ENCODE peak calls at places on chromosomes 12 and 14, in six cellular contexts. K is MCF 10A, Z is lung, I is uterus, W is cardiac fibroblast, V is tibial nerve. E is an unnamed sample.

GRCh38 chr12:256958-257357 is 5.7 kb downstream of the SLC6A13 start:
- DNase-seq in K (no peak), Z (no peak), I (no peak), W (no peak), V (no peak), E (no peak)

GRCh38 chr12:49093746-49094103 is 876 bp downstream of the DHH start:
- DNase-seq in K (no peak), Z (no peak), I (no peak), W (no peak), V (no peak), E (no peak)

GRCh38 chr14:51780741-51781140 is 79.7 kb upstream of the GNG2 start:
- DNase-seq in K (peak), Z (no peak), I (no peak), W (peak), V (no peak), E (no peak)

GRCh38 chr12:114018669-114019068 is 52.5 kb upstream of the RBM19 start:
- DNase-seq in K (peak), Z (no peak), I (no peak), W (no peak), V (no peak), E (no peak)

GRCh38 chr12:34394211-34395055 is 372.1 kb downstream of the ALG10 start:
- DNase-seq in K (no peak), Z (no peak), I (no peak), W (no peak), V (peak), E (peak)

GRCh38 chr14:71142375-71143038 is 235.2 kb downstream of the PCNX1 start:
- DNase-seq in K (peak), Z (no peak), I (no peak), W (peak), V (no peak), E (no peak)

GRCh38 chr12:129531004-129531403 is 372.8 kb downstream of the TMEM132D start:
- DNase-seq in K (peak), Z (no peak), I (no peak), W (no peak), V (no peak), E (peak)

GRCh38 chr14:29724991-29725390 is 202.7 kb downstream of the PRKD1 start:
- DNase-seq in K (peak), Z (peak), I (no peak), W (peak), V (no peak), E (no peak)

GRCh38 chr14:51621654-51622053 is 30.1 kb upstream of the FRMD6 start:
- DNase-seq in K (no peak), Z (no peak), I (no peak), W (no peak), V (no peak), E (no peak)

GRCh38 chr12:21788089-21788983 is 13.8 kb upstream of the KCNJ8 start:
- DNase-seq in K (no peak), Z (no peak), I (peak), W (no peak), V (no peak), E (no peak)

GRCh38 chr12:70365648-70366518 is at the start of gene KCNMB4:
- DNase-seq in K (peak), Z (peak), I (peak), W (peak), V (peak), E (no peak)

GRCh38 chr14:98226411-98226810 is 1045.6 kb downstream of the BCL11B start:
- DNase-seq in K (no peak), Z (no peak), I (no peak), W (no peak), V (no peak), E (no peak)

GRCh38 chr14:23936084-23936829 is 17.3 kb upstream of the DHRS4 start:
- DNase-seq in K (no peak), Z (no peak), I (no peak), W (no peak), V (no peak), E (no peak)

DNA sequence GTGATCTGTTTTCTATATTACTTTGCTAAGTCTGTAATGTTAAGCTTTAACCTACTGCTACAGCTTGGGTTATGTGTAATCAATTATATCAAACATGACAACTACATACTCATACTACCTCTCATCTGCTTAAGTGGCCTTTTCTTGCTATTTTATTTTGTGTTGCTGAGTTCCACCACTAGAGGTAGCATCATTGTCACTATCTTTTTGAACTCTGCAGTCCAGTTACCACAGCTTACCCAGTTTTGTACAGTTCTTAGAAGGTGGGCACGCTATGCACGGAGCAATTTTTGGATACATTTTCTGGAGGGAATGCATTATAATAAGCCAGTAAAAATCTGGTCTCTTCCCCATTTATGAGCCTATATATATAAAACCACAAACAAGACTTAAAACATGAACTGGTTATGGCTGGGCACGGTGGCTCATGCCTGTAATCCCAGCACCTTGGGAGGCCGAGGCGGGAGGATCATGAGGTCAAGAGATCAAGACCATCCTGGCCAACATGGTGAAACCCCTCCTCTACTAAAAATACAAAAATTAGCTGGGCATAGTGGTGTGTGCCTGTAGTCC is 48.5 kb downstream of the SAV1 start:
- DNase-seq in K (peak), Z (no peak), I (no peak), W (peak), V (no peak), E (no peak)
- TF ChIP-seq CTCF in K (peak), Z (peak), I (peak), W (peak), V (peak), E (no peak)

GRCh38 chr14:59634617-59635016 is 58.0 kb upstream of the CCDC175 start:
- DNase-seq in K (no peak), Z (no peak), I (no peak), W (no peak), V (no peak), E (no peak)

DNA sequence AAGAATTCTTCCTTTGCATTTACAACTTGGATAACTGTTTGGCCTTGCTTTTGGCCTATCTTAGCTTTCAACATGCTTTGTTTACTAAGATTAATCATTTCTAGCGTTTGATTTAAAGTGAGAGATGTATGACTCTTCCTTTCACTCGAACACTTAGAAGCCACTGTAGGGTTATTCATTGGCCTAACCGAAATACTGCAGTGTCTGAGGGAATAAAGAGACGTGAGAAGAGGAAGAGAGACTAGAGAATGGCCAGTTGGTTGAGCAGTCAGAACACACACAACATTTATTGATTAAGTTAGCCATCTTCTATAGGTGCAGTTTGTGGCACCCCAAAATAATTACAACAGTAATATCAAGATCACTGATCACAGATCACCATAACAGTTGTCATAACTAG is 62.3 kb upstream of the CCDC175 start:
- DNase-seq in K (no peak), Z (no peak), I (no peak), W (no peak), V (no peak), E (no peak)
- TF ChIP-seq CTCF in K (no peak), Z (no peak), I (no peak), W (no peak), V (no peak), E (no peak)

DNA sequence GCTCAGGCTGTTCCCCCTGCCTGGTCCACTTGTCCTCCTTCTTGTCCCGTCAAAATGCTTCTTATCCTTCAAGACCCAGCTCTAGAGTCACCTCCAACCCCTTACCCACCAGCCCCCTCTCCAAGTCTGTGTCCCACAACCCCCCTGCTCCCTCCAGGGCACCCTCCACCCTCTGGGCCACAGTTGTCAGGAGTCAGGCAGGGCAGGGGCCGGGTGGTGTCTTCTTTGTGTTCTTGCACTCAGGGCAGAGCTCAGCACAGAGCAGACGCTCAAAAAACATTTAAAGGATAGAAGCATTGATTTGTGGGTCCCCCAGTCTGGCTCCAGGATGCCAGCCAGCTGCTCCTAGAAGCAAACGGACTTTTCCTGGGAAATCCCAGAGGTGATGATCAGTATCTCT is 17.3 kb upstream of the BDKRB1 start:
- DNase-seq in K (no peak), Z (no peak), I (no peak), W (no peak), V (no peak), E (no peak)
- TF ChIP-seq CTCF in K (no peak), Z (no peak), I (no peak), W (no peak), V (no peak), E (no peak)

GRCh38 chr14:91878274-91878673 is 10.9 kb upstream of the TC2N start:
- DNase-seq in K (no peak), Z (no peak), I (no peak), W (no peak), V (no peak), E (no peak)
- TF ChIP-seq CTCF in K (no peak), Z (no peak), I (no peak), W (no peak), V (no peak), E (no peak)

GRCh38 chr12:38949363-38949762 is 44.0 kb upstream of the CPNE8 start:
- DNase-seq in K (peak), Z (no peak), I (no peak), W (no peak), V (no peak), E (no peak)
- TF ChIP-seq CTCF in K (no peak), Z (no peak), I (no peak), W (no peak), V (no peak), E (no peak)

DNA sequence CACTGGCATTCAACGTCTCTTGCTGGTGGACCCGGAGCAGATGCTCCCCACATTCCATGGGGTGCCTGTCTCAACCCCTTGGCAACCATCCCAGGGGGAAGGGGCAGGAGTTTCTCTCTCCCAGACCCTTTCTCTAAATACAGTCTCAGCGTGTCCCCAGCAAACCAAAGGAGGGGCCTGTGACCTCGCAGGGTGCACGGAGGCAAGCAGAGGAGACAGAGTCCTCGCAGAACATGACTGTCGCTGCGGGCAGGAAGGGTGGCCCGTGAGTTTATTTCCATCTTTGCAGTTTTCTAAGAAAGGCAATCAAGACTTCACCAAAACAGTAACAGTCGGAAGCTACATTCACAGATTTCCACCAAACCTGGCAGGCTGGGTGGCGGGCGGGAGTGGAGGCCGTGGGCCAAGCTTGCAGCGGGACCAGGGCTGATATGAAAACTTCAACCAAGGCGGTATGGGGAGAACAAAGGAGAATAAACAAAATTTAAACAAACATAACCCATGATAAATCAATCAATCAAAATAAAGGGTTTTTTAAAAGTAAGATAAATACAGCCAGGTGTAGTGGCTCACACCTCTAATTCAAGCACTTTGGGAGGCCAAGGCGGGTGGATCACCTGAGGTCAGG is 18.6 kb downstream of the BRF1 start:
- DNase-seq in K (no peak), Z (no peak), I (no peak), W (no peak), V (no peak), E (no peak)
- TF ChIP-seq CTCF in K (no peak), Z (no peak), I (no peak), W (no peak), V (no peak), E (no peak)

GRCh38 chr12:131008461-131009270 is 55.0 kb downstream of the ADGRD1 start:
- DNase-seq in K (no peak), Z (no peak), I (no peak), W (no peak), V (no peak), E (no peak)

GRCh38 chr12:131005161-131006035 is 51.7 kb downstream of the ADGRD1 start:
- DNase-seq in K (no peak), Z (no peak), I (no peak), W (no peak), V (no peak), E (no peak)

GRCh38 chr12:131007794-131008460 is 54.2 kb downstream of the ADGRD1 start:
- DNase-seq in K (no peak), Z (no peak), I (no peak), W (no peak), V (no peak), E (no peak)

GRCh38 chr12:131006036-131006735 is 52.5 kb downstream of the ADGRD1 start:
- DNase-seq in K (no peak), Z (no peak), I (no peak), W (no peak), V (no peak), E (no peak)

GRCh38 chr12:131007031-131007793 is 53.5 kb downstream of the ADGRD1 start:
- DNase-seq in K (no peak), Z (no peak), I (peak), W (no peak), V (peak), E (peak)
- TF ChIP-seq CTCF in K (no peak), Z (no peak), I (no peak), W (no peak), V (no peak), E (no peak)

GRCh38 chr12:55743131-55743921 is 404 bp downstream of the GDF11 start:
- DNase-seq in K (peak), Z (no peak), I (peak), W (peak), V (no peak), E (no peak)
- TF ChIP-seq CTCF in K (no peak), Z (no peak), I (no peak), W (peak), V (peak), E (no peak)

GRCh38 chr12:111685322-111685810 is 390 bp downstream of the BRAP start:
- DNase-seq in K (peak), Z (no peak), I (no peak), W (no peak), V (no peak), E (no peak)

GRCh38 chr12:111687952-111688351 is 2.1 kb downstream of the ACAD10 start:
- DNase-seq in K (no peak), Z (no peak), I (no peak), W (no peak), V (no peak), E (no peak)

GRCh38 chr12:111686574-111687105 is 787 bp downstream of the ACAD10 start:
- DNase-seq in K (no peak), Z (no peak), I (no peak), W (peak), V (no peak), E (no peak)

GRCh38 chr12:111685811-111686573 is at the start of the genes ACAD10 and BRAP:
- DNase-seq in K (peak), Z (peak), I (peak), W (peak), V (peak), E (peak)

DNA sequence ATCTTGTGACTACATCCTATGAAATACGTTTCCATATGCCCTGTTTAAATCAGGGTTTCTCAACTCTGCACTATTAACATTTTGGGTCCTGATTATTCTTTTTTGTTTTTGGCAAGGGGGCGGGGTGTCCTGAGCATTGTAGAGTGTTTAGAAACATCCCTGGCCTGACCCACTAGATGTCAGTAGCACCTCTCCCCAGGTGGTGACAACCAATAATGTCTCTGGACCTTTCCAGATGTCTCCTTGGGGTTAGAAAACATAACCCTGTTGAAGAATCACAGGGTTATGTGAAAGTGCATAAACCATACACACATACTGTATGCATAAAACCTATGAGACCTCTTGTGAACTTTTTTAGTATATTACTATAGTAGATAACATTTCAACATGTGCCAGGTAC is 1.4 kb downstream of the ACAD10 start:
- DNase-seq in K (peak), Z (no peak), I (no peak), W (no peak), V (no peak), E (no peak)
- TF ChIP-seq CTCF in K (no peak), Z (no peak), I (no peak), W (no peak), V (no peak), E (no peak)

E was measured in omental fat pad.